ENCODE peak calls at places on chromosomes 4 and X, in four cellular contexts. V, O, K and N are unnamed samples.

GRCh38 chrX:151715735-151716134 is at the start of gene FATE1:
- DNase-seq in V (no peak), O (no peak), K (no peak), N (no peak)

GRCh38 chrX:7062276-7062675 is 85.2 kb upstream of the STS start:
- DNase-seq in V (no peak), O (peak; percentile 4), K (no peak), N (no peak)

GRCh38 chrX:44234116-44234515 is 109.4 kb downstream of the EFHC2 start:
- DNase-seq in V (no peak), O (no peak), K (no peak), N (no peak)

GRCh38 chr4:187294861-187295260 is 571.2 kb upstream of the FAT1 start:
- DNase-seq in V (no peak), O (no peak), K (no peak), N (no peak)

GRCh38 chr4:32488690-32489089 is 1768.5 kb downstream of the PCDH7 start:
- DNase-seq in V (no peak), O (no peak), K (no peak), N (no peak)

GRCh38 chr4:31069151-31069550 is 349.0 kb downstream of the PCDH7 start:
- DNase-seq in V (no peak), O (no peak), K (no peak), N (no peak)

GRCh38 chr4:148447672-148448071 is 5.5 kb upstream of the NR3C2 start:
- DNase-seq in V (no peak), O (no peak), K (no peak), N (no peak)

GRCh38 chr4:18691431-18692200 is 670.1 kb upstream of the LCORL start:
- DNase-seq in V (peak; percentile 2), O (no peak), K (no peak), N (no peak)

GRCh38 chrX:124231454-124231853 is 101.0 kb upstream of the TEX13D start:
- DNase-seq in V (no peak), O (no peak), K (no peak), N (no peak)

GRCh38 chrX:8284131-8284530 is 113.1 kb upstream of the VCX2 start:
- DNase-seq in V (no peak), O (no peak), K (no peak), N (no peak)

GRCh38 chr4:143367863-143368262 is 31.2 kb downstream of the GAB1 start:
- DNase-seq in V (no peak), O (no peak), K (no peak), N (no peak)

GRCh38 chr4:39542633-39543393 is 15.6 kb upstream of the UGDH start:
- DNase-seq in V (no peak), O (no peak), K (no peak), N (no peak)

GRCh38 chrX:41314204-41314603 is 19.8 kb upstream of the DDX3X start:
- DNase-seq in V (no peak), O (no peak), K (no peak), N (no peak)

GRCh38 chr4:95190751-95191436 is 357.9 kb downstream of the UNC5C start:
- DNase-seq in V (no peak), O (no peak), K (no peak), N (peak; percentile 21)

GRCh38 chrX:42934020-42934701 is 156.2 kb upstream of the PPP1R2C start:
- DNase-seq in V (no peak), O (no peak), K (peak; percentile 75), N (no peak)

GRCh38 chr4:1945912-1946311 is 62.9 kb downstream of the NELFA start:
- DNase-seq in V (no peak), O (no peak), K (no peak), N (no peak)

GRCh38 chr4:89539374-89539773 is 231.8 kb upstream of the GPRIN3 start:
- DNase-seq in V (no peak), O (no peak), K (no peak), N (no peak)

GRCh38 chrX:97850911-97851310 is 967.2 kb downstream of the RPA4 start:
- DNase-seq in V (no peak), O (no peak), K (no peak), N (no peak)

DNA sequence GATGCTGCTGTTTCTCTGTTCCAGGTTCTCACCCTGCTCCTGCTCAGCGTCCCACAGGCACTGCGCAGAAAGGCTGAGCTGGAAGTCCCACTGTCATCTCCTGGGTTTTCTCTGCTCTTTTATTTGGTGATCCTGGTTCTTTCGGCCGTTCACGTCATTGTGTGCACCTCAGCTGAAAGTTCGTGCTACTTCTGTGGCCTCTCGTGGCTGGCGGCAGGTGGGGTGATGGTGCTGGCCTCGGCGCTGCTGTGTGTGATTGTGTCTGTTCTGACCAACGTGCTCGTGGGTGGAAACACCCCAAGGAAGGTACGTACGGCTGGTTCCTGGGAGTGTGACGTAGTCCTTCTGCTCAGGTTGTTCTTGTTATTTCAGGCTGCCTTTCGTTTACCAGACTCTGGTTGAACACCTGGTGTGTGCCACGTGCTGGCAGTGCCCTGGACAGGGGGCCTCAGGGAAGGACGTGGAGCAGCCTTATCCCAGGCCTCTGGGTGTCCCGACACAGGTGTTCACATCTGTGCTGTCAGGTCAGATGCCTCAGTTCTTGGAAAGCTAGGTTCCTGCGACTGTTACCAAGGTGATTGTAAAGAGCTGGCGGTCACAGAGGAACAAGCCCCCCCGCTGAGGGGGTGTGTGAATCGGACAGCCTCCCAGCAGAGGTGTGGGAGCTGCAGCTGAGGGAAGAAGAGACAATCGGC is 22.8 kb downstream of the PIGG start:
- DNase-seq in V (no peak), O (no peak), K (no peak), N (no peak)
- TF ChIP-seq FOXK2 in V (no peak), O (no peak), K (no peak), N (no peak)

GRCh38 chr4:76208005-76208765 is 5.4 kb downstream of the SCARB2 start:
- DNase-seq in V (peak; percentile 85), O (peak; percentile 47), K (no peak), N (peak; percentile 21)
- TF ChIP-seq FOXK2 in V (peak; percentile 74), O (no peak), K (no peak), N (no peak)

GRCh38 chrX:39905475-39905889 is 192.3 kb downstream of the BCOR start:
- DNase-seq in V (no peak), O (peak; percentile 38), K (no peak), N (no peak)
- TF ChIP-seq FOXK2 in V (no peak), O (no peak), K (no peak), N (no peak)

GRCh38 chr4:23278845-23279244 is 586.1 kb downstream of the GBA3 start:
- DNase-seq in V (no peak), O (no peak), K (no peak), N (no peak)

GRCh38 chr4:23276076-23276475 is 583.3 kb downstream of the GBA3 start:
- DNase-seq in V (no peak), O (no peak), K (no peak), N (no peak)

DNA sequence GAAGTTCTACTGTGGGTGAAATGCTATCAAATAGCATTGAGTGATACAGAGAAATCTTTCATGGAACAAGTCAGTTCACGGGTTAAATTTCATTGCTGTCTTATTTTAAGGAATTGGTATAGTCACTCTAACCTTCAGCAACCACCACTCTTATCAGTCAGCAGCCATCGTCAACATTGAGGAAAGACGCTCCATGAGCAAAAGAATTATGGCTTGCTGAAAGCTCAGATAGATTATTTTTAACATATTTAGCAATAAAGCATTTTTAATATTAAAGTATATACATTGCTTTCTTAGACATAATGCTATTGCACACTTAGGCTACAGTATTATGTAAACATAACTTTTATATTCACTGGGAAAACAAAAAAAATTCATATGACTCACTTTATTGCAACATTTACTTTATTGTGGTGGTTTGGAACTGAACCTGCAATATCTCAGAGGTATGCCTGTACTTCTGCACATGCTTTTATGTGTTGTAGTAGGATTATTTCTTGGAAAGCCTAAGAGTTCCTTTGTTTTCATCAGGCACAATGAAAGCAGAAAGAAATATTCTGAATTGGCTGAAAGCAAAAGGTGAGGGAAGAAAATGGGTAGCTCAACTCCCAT is 586.7 kb downstream of the GBA3 start:
- DNase-seq in V (no peak), O (peak; percentile 8), K (no peak), N (no peak)
- TF ChIP-seq FOXK2 in V (no peak), O (no peak), K (no peak), N (no peak)

GRCh38 chr4:8435656-8436121 is 4.8 kb downstream of the ACOX3 start:
- DNase-seq in V (no peak), O (peak; percentile 81), K (peak; percentile 62), N (no peak)
- TF ChIP-seq FOXK2 in V (no peak), O (no peak), K (no peak), N (no peak)